ENCODE peak calls at places on chromosomes 7 and 10, in six cellular contexts. O, I, R, H, D and U are unnamed samples.

GRCh38 chr10:44980309-44981171 is 1.9 kb upstream of the DEPP1 start:
- DNase-seq in H (no peak), I (peak), O (no peak), R (no peak), D (no peak), U (no peak)

GRCh38 chr10:34911661-34912205 is 96.6 kb upstream of the PARD3 start:
- DNase-seq in R (no peak), H (no peak), O (no peak), I (no peak), D (no peak), U (no peak)

GRCh38 chr7:77727936-77728701 is 31.9 kb downstream of the RSBN1L start:
- DNase-seq in O (no peak), I (no peak), H (peak), R (no peak), D (peak), U (no peak)

GRCh38 chr7:112184455-112184854 is 21.7 kb downstream of the DOCK4 start:
- DNase-seq in I (no peak), H (no peak), R (no peak), O (no peak), D (no peak), U (no peak)

GRCh38 chr7:7653568-7654187 is 13.1 kb downstream of the UMAD1 start:
- DNase-seq in R (no peak), O (no peak), I (no peak), H (peak), D (peak), U (no peak)

GRCh38 chr10:30788307-30788706 is 158.8 kb upstream of the LYZL2 start:
- DNase-seq in R (no peak), D (no peak), O (no peak), H (no peak), I (peak), U (no peak)

GRCh38 chr7:158957921-158958471 is 101.6 kb downstream of the DYNC2I1 start:
- DNase-seq in O (no peak), I (peak), H (no peak), R (no peak), D (no peak), U (peak)

GRCh38 chr10:80493482-80494021 is 39.4 kb downstream of the TSPAN14 start:
- DNase-seq in R (no peak), H (peak), O (no peak), D (no peak), I (no peak), U (no peak)

GRCh38 chr10:131891196-131891928 is 9.4 kb upstream of the PPP2R2D start:
- DNase-seq in R (no peak), D (peak), I (peak), O (no peak), H (no peak), U (no peak)

GRCh38 chr7:44750921-44751571 is 2.4 kb downstream of the ZMIZ2 start:
- DNase-seq in O (no peak), I (peak), H (no peak), D (no peak), R (no peak), U (no peak)

GRCh38 chr10:58590152-58590551 is 77.5 kb downstream of the BICC1 start:
- DNase-seq in O (no peak), H (peak), R (no peak), I (peak), D (no peak), U (no peak)

GRCh38 chr7:21946228-21946709 is 570 bp upstream of the CDCA7L start:
- DNase-seq in I (no peak), R (no peak), D (no peak), H (no peak), O (no peak), U (peak)

GRCh38 chr7:132009778-132010177 is 453.4 kb upstream of the PODXL start:
- DNase-seq in O (no peak), D (no peak), R (no peak), I (no peak), H (peak), U (no peak)

GRCh38 chr10:86020139-86020538 is 346.5 kb downstream of the GRID1 start:
- DNase-seq in O (no peak), D (no peak), H (no peak), R (no peak), I (no peak), U (no peak)

GRCh38 chr7:113200281-113200680 is 81.9 kb upstream of the SMIM30 start:
- DNase-seq in R (no peak), D (no peak), I (peak), O (no peak), H (no peak), U (no peak)

GRCh38 chr7:16978358-16979244 is 96.8 kb upstream of the AGR3 start:
- DNase-seq in D (peak), H (no peak), O (no peak), I (peak), R (no peak), U (no peak)

GRCh38 chr7:101410743-101411476 is 48.2 kb downstream of the COL26A1 start:
- DNase-seq in H (peak), D (peak), O (no peak), I (no peak), R (no peak), U (no peak)

GRCh38 chr7:128740996-128741395 is 1.8 kb downstream of the CALU start:
- DNase-seq in D (no peak), O (no peak), R (no peak), H (no peak), I (no peak), U (no peak)

GRCh38 chr7:96679886-96680285 is 29.8 kb downstream of the SEM1 start:
- DNase-seq in R (no peak), I (no peak), D (peak), H (peak), O (no peak), U (no peak)

GRCh38 chr10:33326897-33327296 is 7.6 kb downstream of the NRP1 start:
- DNase-seq in I (no peak), D (no peak), R (no peak), H (no peak), O (no peak), U (no peak)

GRCh38 chr7:12256025-12256570 is 45.0 kb downstream of the TMEM106B start:
- DNase-seq in I (peak), R (no peak), H (no peak), O (no peak), D (no peak), U (no peak)

GRCh38 chr7:150439926-150440325 is 10.5 kb upstream of the GIMAP8 start:
- DNase-seq in I (no peak), R (no peak), H (no peak), D (no peak), O (no peak), U (no peak)

GRCh38 chr10:99394761-99395386 is 35.5 kb downstream of the GOT1 start:
- DNase-seq in R (no peak), H (no peak), I (peak), O (no peak), D (peak), U (peak)

GRCh38 chr7:2980406-2981102 is 63.1 kb downstream of the CARD11 start:
- DNase-seq in H (no peak), D (no peak), I (no peak), O (no peak), R (peak), U (no peak)

GRCh38 chr10:74134240-74134820 is 16.3 kb downstream of the AP3M1 start:
- DNase-seq in R (no peak), I (no peak), H (no peak), D (no peak), O (no peak), U (no peak)

GRCh38 chr7:148856035-148856881 is 27.8 kb downstream of the EZH2 start:
- DNase-seq in I (peak), H (peak), O (no peak), D (peak), R (no peak), U (no peak)

GRCh38 chr10:72625608-72626443 is at the start of gene MICU1:
- DNase-seq in D (peak), O (peak), H (peak), R (peak), I (peak), U (peak)
- H3K4me3 ChIP-seq in D (peak), O (peak), H (peak), R (peak), I (peak), U (peak)

DNA sequence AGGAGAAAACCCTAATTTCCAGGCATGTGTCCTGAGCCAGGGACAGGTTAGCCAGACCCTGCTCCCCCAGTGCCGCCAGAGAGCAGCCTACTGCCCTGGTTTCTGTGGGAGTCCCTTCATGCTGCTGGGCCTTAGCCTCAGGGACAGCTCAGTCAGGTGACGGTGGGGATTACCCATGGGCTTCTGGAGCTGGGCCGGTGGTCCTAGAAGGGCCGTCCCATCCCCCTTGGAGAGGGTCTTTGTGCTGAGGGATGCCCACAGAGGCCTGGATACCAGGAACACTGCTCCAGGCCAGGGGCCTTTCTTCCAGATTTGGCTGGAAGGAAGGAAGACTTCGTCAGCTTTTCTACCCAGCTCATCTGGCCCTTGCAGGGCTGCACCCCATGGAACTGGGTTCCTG is 71.4 kb upstream of the ZNF722 start:
- DNase-seq in H (no peak), D (no peak), O (no peak), R (no peak), I (no peak), U (no peak)
- H3K4me3 ChIP-seq in H (no peak), D (no peak), O (no peak), R (peak), I (no peak), U (no peak)

GRCh38 chr10:105650311-105650710 is 1009.2 kb downstream of the SORCS3 start:
- DNase-seq in H (no peak), O (no peak), R (no peak), I (no peak), D (peak), U (no peak)

GRCh38 chr10:105643662-105644061 is 1002.6 kb downstream of the SORCS3 start:
- DNase-seq in R (no peak), I (no peak), D (no peak), H (no peak), O (no peak), U (no peak)

GRCh38 chr10:105644978-105645377 is 1003.9 kb downstream of the SORCS3 start:
- DNase-seq in O (no peak), I (no peak), R (no peak), H (no peak), D (no peak), U (no peak)

GRCh38 chr10:105644559-105644958 is 1003.5 kb downstream of the SORCS3 start:
- DNase-seq in O (no peak), D (no peak), R (no peak), I (no peak), H (no peak), U (no peak)

DNA sequence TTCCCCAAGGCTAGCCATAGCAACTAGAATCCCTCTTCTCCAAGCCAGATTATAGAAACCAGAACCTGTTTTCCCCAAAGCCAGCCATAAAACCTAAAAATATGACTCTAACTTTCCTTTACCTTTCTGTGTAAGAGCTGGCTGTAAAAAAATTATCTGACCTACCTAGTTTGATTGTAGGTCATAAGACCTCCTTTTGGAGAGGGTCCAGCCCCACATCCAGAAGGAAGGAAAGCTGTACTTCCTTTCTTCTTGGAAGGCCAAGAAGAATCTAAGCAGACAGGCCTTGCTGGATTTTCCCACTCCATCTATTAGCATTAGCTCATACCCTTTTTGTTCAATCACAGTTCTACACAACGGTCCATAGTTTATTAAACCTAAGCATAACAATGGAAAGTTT is 1006.3 kb downstream of the SORCS3 start:
- DNase-seq in R (no peak), I (no peak), O (no peak), H (no peak), D (no peak), U (no peak)
- H3K4me3 ChIP-seq in R (no peak), I (no peak), O (no peak), H (no peak), D (no peak), U (no peak)

GRCh38 chr7:9488555-9488954 is 1055.1 kb downstream of the NXPH1 start:
- DNase-seq in R (no peak), H (peak), D (peak), O (no peak), I (peak), U (no peak)
- H3K4me3 ChIP-seq in R (no peak), H (no peak), D (no peak), O (no peak), I (no peak), U (no peak)

DNA sequence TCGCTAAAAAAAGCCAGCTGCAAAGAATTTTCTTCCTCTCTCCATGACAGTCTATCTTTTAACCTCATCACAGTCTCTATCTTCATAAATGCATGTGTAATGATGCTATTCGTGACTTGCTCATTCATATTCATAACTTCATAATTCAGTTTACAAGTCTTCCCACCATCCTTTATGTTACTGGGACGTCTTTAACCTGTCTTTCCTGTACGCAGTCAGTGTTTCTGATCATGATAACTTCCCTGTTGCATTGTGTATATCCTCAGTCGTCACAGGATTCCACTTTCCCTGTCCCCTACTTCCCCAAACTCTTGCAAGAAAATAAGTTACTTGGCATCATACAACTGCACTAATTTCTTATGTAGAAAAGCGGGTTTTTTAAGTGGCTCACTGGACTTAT is 165.6 kb upstream of the ASAH2 start:
- DNase-seq in I (no peak), D (no peak), H (no peak), R (no peak), O (no peak), U (no peak)
- H3K4me3 ChIP-seq in I (peak), D (no peak), H (peak), R (peak), O (peak), U (no peak)

DNA sequence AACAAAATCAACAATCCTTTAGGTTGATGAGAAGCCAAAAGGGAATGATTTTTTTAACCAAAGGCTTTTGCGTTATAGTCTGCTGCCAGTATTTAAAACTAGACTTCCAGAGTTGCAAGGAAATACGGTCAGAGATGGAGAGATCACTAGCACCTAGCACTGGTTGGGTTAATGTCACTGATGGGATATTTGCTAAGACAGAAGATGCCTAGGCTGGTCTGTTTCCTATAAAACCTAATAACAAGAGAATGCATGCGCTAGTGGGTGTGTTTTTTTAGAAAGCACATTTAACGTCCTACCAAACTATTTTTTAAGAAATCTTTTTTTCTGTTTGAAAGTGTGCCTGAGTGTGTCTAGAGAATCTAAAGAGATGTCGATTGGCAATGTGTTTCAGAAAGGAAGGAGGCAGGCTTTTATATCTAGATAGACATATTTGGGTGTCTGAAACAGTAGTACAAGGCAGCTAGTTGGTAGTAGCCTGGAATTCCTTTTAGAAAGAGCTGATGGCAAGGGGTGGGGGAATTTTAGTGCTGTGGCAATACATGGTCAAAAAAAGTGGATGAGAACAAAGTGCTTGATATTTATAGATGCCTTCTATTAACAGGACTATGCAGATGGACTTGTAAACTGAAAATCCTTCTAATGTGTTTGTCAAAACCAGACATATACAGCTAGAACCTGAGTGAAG is 876 bp downstream of the CALD1 start:
- DNase-seq in D (no peak), O (no peak), I (no peak), H (no peak), R (no peak), U (no peak)
- H3K4me3 ChIP-seq in D (peak), O (peak), I (peak), H (peak), R (peak), U (peak)